ENCODE peak calls at places on chromosomes 12 and 14, in eight cellular contexts. W, N, U, E, G, F, T and D are unnamed samples.

GRCh38 chr14:64970041-64970440 is 2.1 kb downstream of the RAB15 start:
- DNase-seq in W (no peak), N (no peak), U (no peak), E (no peak), G (no peak), F (no peak), T (no peak), D (no peak)

GRCh38 chr12:110102255-110102654 is 21.9 kb upstream of the IFT81 start:
- DNase-seq in W (no peak), N (peak), U (peak), E (no peak), G (peak), F (no peak), T (no peak), D (peak)

GRCh38 chr12:12099102-12099501 is 28.4 kb downstream of the BCL2L14 start:
- DNase-seq in W (no peak), N (no peak), U (no peak), E (no peak), G (no peak), F (no peak), T (no peak), D (no peak)

GRCh38 chr14:73764881-73765280 is 50.7 kb upstream of the PNMA1 start:
- DNase-seq in W (peak), N (no peak), U (no peak), E (no peak), G (no peak), F (no peak), T (peak), D (peak)

GRCh38 chr12:1083888-1084262 is 92.9 kb downstream of the ERC1 start:
- DNase-seq in W (no peak), N (no peak), U (peak), E (no peak), G (no peak), F (peak), T (peak), D (peak)

GRCh38 chr12:55684761-55685370 is 22.8 kb downstream of the ITGA7 start:
- DNase-seq in W (no peak), N (no peak), U (no peak), E (no peak), G (no peak), F (no peak), T (no peak), D (peak)

GRCh38 chr14:106691601-106692291 is 1165.4 kb downstream of the TMEM121 start:
- DNase-seq in W (peak), N (peak), U (no peak), E (peak), G (peak), F (no peak), T (no peak), D (no peak)

GRCh38 chr14:22886500-22887259 is 3.7 kb downstream of the REM2 start:
- DNase-seq in W (peak), N (peak), U (peak), E (peak), G (peak), F (peak), T (peak), D (peak)